ENCODE peak calls at places on chromosomes 13 and 19, in five cellular contexts. Y is renal cortical epithelial cell, F is activated B cell treated with CpG ODN at 0.5 μM for 24 hours, I is heart right ventricle, S is A549. H is an unnamed sample.

GRCh38 chr19:19105365-19106060 is 32.8 kb downstream of the TMEM161A start:
- DNase-seq in Y (peak), F (no peak), I (peak), S (peak), H (no peak)

GRCh38 chr19:51491586-51491985 is 10.0 kb downstream of the SIGLEC12 start:
- DNase-seq in Y (no peak), F (no peak), I (no peak), S (no peak), H (no peak)

GRCh38 chr13:44815507-44816074 is 173.7 kb downstream of the NUFIP1 start:
- DNase-seq in Y (peak), F (no peak), I (no peak), S (peak), H (peak)

GRCh38 chr13:39148513-39148961 is 110.3 kb downstream of the NHLRC3 start:
- DNase-seq in Y (peak), F (no peak), I (no peak), S (no peak), H (peak)

GRCh38 chr19:29329460-29330134 is 116.6 kb upstream of the UQCRFS1 start:
- DNase-seq in Y (no peak), F (no peak), I (no peak), S (peak), H (no peak)

GRCh38 chr19:58279042-58279924 is 528 bp downstream of the ZNF8 start:
- DNase-seq in Y (peak), F (peak), I (peak), S (peak), H (peak)

GRCh38 chr13:67353031-67353430 is 122.9 kb upstream of the PCDH9 start:
- DNase-seq in Y (no peak), F (no peak), I (no peak), S (no peak), H (no peak)

GRCh38 chr13:43003729-43004128 is 11.7 kb upstream of the EPSTI1 start:
- DNase-seq in Y (no peak), F (no peak), I (no peak), S (no peak), H (no peak)

GRCh38 chr19:6739884-6740588 is 556 bp downstream of the TRIP10 start:
- DNase-seq in Y (no peak), F (peak), I (peak), S (peak), H (no peak)

GRCh38 chr13:94115054-94115453 is 364.4 kb downstream of the DCT start:
- DNase-seq in Y (no peak), F (no peak), I (no peak), S (no peak), H (no peak)

GRCh38 chr19:39828015-39828633 is 5.8 kb downstream of the DYRK1B start:
- DNase-seq in Y (no peak), F (no peak), I (no peak), S (no peak), H (no peak)

GRCh38 chr19:15115080-15115479 is 7.9 kb downstream of the SYDE1 start:
- DNase-seq in Y (no peak), F (no peak), I (peak), S (no peak), H (no peak)

GRCh38 chr19:29277107-29277506 is 64.2 kb upstream of the UQCRFS1 start:
- DNase-seq in Y (no peak), F (no peak), I (peak), S (peak), H (no peak)

GRCh38 chr19:48510421-48511268 is 990 bp downstream of the LMTK3 start:
- DNase-seq in Y (peak), F (peak), I (peak), S (peak), H (peak)

GRCh38 chr13:94267581-94267980 is 211.9 kb downstream of the DCT start:
- DNase-seq in Y (no peak), F (no peak), I (no peak), S (no peak), H (no peak)

GRCh38 chr13:94419304-94419943 is 60.1 kb downstream of the DCT start:
- DNase-seq in Y (peak), F (no peak), I (no peak), S (no peak), H (no peak)

GRCh38 chr13:113817860-113818691 is 45.8 kb downstream of the GAS6 start:
- DNase-seq in Y (no peak), F (no peak), I (no peak), S (no peak), H (no peak)

GRCh38 chr13:23692816-23693215 is 122.6 kb downstream of the TNFRSF19 start:
- DNase-seq in Y (peak), F (no peak), I (no peak), S (no peak), H (peak)

GRCh38 chr19:5686647-5687359 is 3.3 kb upstream of the RPL36 start:
- DNase-seq in Y (peak), F (peak), I (peak), S (peak), H (peak)

GRCh38 chr19:43662487-43662886 is 7.5 kb downstream of the PLAUR start:
- DNase-seq in Y (peak), F (no peak), I (no peak), S (no peak), H (no peak)